ENCODE peak calls at places on chromosomes 11 and 22, in seven cellular contexts. O is 8988T, V is lower leg skin, K is omental fat pad, E is osteocyte, W is endothelial cell of umbilical vein, J is globus pallidus. M is an unnamed sample.

GRCh38 chr11:1735271-1735670 is 15.1 kb downstream of the IFITM10 start:
- DNase-seq in O (no peak), V (peak), K (no peak), E (no peak), W (no peak), J (no peak), M (no peak)

GRCh38 chr22:36246718-36247117 is 6.2 kb upstream of the APOL1 start:
- DNase-seq in O (no peak), V (no peak), K (no peak), E (no peak), W (no peak), J (no peak), M (no peak)

GRCh38 chr11:66722745-66723651 is 6.0 kb downstream of the SPTBN2 start:
- DNase-seq in O (no peak), V (no peak), K (no peak), E (no peak), W (no peak), J (no peak), M (no peak)

GRCh38 chr11:35826949-35827348 is 116.9 kb upstream of the LDLRAD3 start:
- DNase-seq in O (no peak), V (no peak), K (no peak), E (no peak), W (no peak), J (no peak), M (no peak)

GRCh38 chr11:134755535-134755934 is 343.5 kb upstream of the B3GAT1 start:
- DNase-seq in O (no peak), V (no peak), K (no peak), E (no peak), W (no peak), J (no peak), M (no peak)

GRCh38 chr11:125489166-125489565 is 6.9 kb downstream of the FEZ1 start:
- DNase-seq in O (no peak), V (no peak), K (no peak), E (no peak), W (no peak), J (no peak), M (no peak)

GRCh38 chr11:9030601-9031000 is 26.8 kb upstream of the NRIP3 start:
- DNase-seq in O (no peak), V (peak), K (no peak), E (no peak), W (no peak), J (no peak), M (no peak)

GRCh38 chr22:49702068-49702397 is 125.6 kb downstream of the BRD1 start:
- DNase-seq in O (no peak), V (peak), K (no peak), E (no peak), W (no peak), J (no peak), M (no peak)

GRCh38 chr11:130315354-130315970 is 745 bp upstream of the ZBTB44 start:
- DNase-seq in O (peak), V (peak), K (no peak), E (no peak), W (no peak), J (no peak), M (no peak)

GRCh38 chr11:6354651-6355485 is 34.6 kb upstream of the CAVIN3 start:
- DNase-seq in O (no peak), V (no peak), K (no peak), E (no peak), W (peak), J (no peak), M (no peak)

GRCh38 chr22:47850644-47851151 is 1088.2 kb downstream of the TBC1D22A start:
- DNase-seq in O (no peak), V (no peak), K (no peak), E (no peak), W (no peak), J (no peak), M (no peak)

GRCh38 chr11:19789840-19790710 is 77.4 kb downstream of the NAV2 start:
- DNase-seq in O (no peak), V (no peak), K (no peak), E (no peak), W (no peak), J (no peak), M (no peak)

GRCh38 chr11:8287297-8288070 is 23.8 kb upstream of the LMO1 start:
- DNase-seq in O (no peak), V (peak), K (no peak), E (peak), W (no peak), J (no peak), M (no peak)

GRCh38 chr11:67271548-67272284 is 5.4 kb downstream of the GRK2 start:
- DNase-seq in O (no peak), V (peak), K (no peak), E (no peak), W (no peak), J (no peak), M (no peak)

GRCh38 chr22:42519544-42520237 is at the start of gene RRP7A:
- DNase-seq in O (peak), V (peak), K (peak), E (peak), W (peak), J (peak), M (no peak)

GRCh38 chr11:1908579-1908978 is 10.9 kb upstream of the TNNT3 start:
- DNase-seq in O (no peak), V (no peak), K (no peak), E (no peak), W (peak), J (no peak), M (no peak)

GRCh38 chr11:120339394-120339890 is 3.2 kb downstream of the ARHGEF12 start:
- DNase-seq in O (no peak), V (no peak), K (no peak), E (no peak), W (peak), J (peak), M (no peak)

GRCh38 chr11:74487875-74488274 is 5.6 kb downstream of the LIPT2 start:
- DNase-seq in O (no peak), V (no peak), K (no peak), E (peak), W (no peak), J (no peak), M (no peak)

GRCh38 chr11:2778630-2779498 is 79.1 kb upstream of the KCNQ1OT1 start:
- DNase-seq in O (no peak), V (peak), K (no peak), E (peak), W (peak), J (peak), M (no peak)

M was measured in brain pericyte.